ENCODE peak calls at places on chromosomes 16 and 17, in eight cellular contexts. L, G, D, U, J, F, W and R are unnamed samples.

GRCh38 chr16:20851601-20852000 is 45.3 kb downstream of the REXO5 start:
- DNase-seq in G (no peak), L (no peak), D (peak), J (peak), U (no peak), W (peak), F (peak), R (no peak)

GRCh38 chr16:81261049-81261648 is 22.7 kb downstream of the BCO1 start:
- DNase-seq in W (peak), G (no peak), J (no peak), D (no peak), L (no peak), F (no peak), U (no peak), R (no peak)

GRCh38 chr16:2425825-2426430 is 3.3 kb upstream of the CCNF start:
- DNase-seq in W (no peak), D (no peak), J (no peak), F (no peak), L (no peak), U (no peak), G (no peak), R (no peak)

GRCh38 chr16:79632289-79632688 is 31.8 kb upstream of the MAF start:
- DNase-seq in W (no peak), U (no peak), L (no peak), F (no peak), J (peak), D (no peak), G (no peak), R (no peak)

GRCh38 chr17:82948081-82948511 is 108.3 kb upstream of the ZNF750 start:
- DNase-seq in J (no peak), D (peak), F (no peak), G (no peak), L (peak), U (no peak), W (no peak), R (no peak)

GRCh38 chr17:5592382-5592781 is 8.1 kb upstream of the NLRP1 start:
- DNase-seq in D (no peak), W (peak), U (no peak), F (no peak), L (no peak), J (no peak), G (no peak), R (no peak)

GRCh38 chr16:21167929-21168602 is 9.6 kb downstream of the LDAF1 start:
- DNase-seq in G (no peak), F (no peak), D (no peak), U (no peak), J (no peak), L (no peak), W (no peak), R (no peak)

GRCh38 chr16:80680839-80681238 is 123.6 kb downstream of the CDYL2 start:
- DNase-seq in W (no peak), G (no peak), U (no peak), J (no peak), L (no peak), F (no peak), D (no peak), R (no peak)

GRCh38 chr17:76345377-76345945 is 8.3 kb downstream of the PRPSAP1 start:
- DNase-seq in U (no peak), L (no peak), J (no peak), D (no peak), G (no peak), W (no peak), F (no peak), R (no peak)

GRCh38 chr17:81829858-81830257 is 3.2 kb downstream of the MCRIP1 start:
- DNase-seq in J (no peak), G (no peak), W (no peak), F (no peak), U (no peak), L (no peak), D (no peak), R (no peak)

GRCh38 chr16:86772231-86772510 is 193.8 kb downstream of the FOXL1 start:
- DNase-seq in L (no peak), F (no peak), G (no peak), J (peak), U (no peak), D (no peak), W (no peak), R (no peak)

GRCh38 chr17:42284566-42284965 is 3.7 kb upstream of the STAT5A start:
- DNase-seq in L (no peak), D (no peak), F (peak), U (no peak), J (no peak), W (no peak), G (no peak), R (no peak)

GRCh38 chr17:45925311-45925710 is 31.0 kb downstream of the MAPT start:
- DNase-seq in G (no peak), F (no peak), L (no peak), U (no peak), D (no peak), J (no peak), W (no peak), R (no peak)

GRCh38 chr16:4511441-4512082 is 27.0 kb downstream of the CDIP1 start:
- DNase-seq in F (no peak), D (peak), G (no peak), W (peak), U (no peak), J (peak), L (peak), R (no peak)

GRCh38 chr16:70511833-70512232 is 11.5 kb downstream of the COG4 start:
- DNase-seq in G (no peak), F (peak), U (no peak), W (no peak), L (no peak), J (no peak), D (no peak), R (no peak)

GRCh38 chr17:75124041-75124818 is 7.3 kb downstream of the NT5C start:
- DNase-seq in J (peak), U (no peak), G (no peak), L (peak), D (peak), W (no peak), F (no peak), R (peak)

GRCh38 chr17:64240741-64241347 is 22.2 kb downstream of the TEX2 start:
- DNase-seq in L (no peak), U (no peak), W (no peak), J (peak), G (no peak), D (peak), F (no peak), R (no peak)

GRCh38 chr17:56475121-56475520 is 118.4 kb upstream of the NOG start:
- DNase-seq in D (no peak), F (no peak), W (no peak), L (no peak), U (no peak), J (no peak), G (no peak), R (no peak)

GRCh38 chr16:30009990-30010816 is 624 bp downstream of the DOC2A start:
- DNase-seq in F (no peak), W (no peak), D (no peak), U (no peak), J (no peak), L (no peak), G (no peak), R (no peak)

GRCh38 chr17:45260204-45260783 is 1.6 kb downstream of the SPATA32 start:
- DNase-seq in U (no peak), W (no peak), G (no peak), D (peak), F (no peak), L (no peak), J (no peak), R (no peak)

GRCh38 chr17:40311575-40311974 is 2.6 kb downstream of the RARA start:
- DNase-seq in L (peak), W (peak), J (no peak), U (no peak), G (peak), D (peak), F (peak), R (no peak)

GRCh38 chr16:67279296-67280089 is at the start of gene PLEKHG4:
- DNase-seq in F (no peak), G (peak), L (peak), U (peak), W (peak), J (peak), D (peak), R (peak)

GRCh38 chr16:10625595-10626357 is 45.4 kb upstream of the EMP2 start:
- DNase-seq in L (no peak), J (peak), U (no peak), G (no peak), W (no peak), D (no peak), F (no peak), R (no peak)
- TF ChIP-seq CTCF in L (no peak), J (no peak), U (no peak), G (no peak), W (no peak), D (no peak), F (no peak), R (no peak)

DNA sequence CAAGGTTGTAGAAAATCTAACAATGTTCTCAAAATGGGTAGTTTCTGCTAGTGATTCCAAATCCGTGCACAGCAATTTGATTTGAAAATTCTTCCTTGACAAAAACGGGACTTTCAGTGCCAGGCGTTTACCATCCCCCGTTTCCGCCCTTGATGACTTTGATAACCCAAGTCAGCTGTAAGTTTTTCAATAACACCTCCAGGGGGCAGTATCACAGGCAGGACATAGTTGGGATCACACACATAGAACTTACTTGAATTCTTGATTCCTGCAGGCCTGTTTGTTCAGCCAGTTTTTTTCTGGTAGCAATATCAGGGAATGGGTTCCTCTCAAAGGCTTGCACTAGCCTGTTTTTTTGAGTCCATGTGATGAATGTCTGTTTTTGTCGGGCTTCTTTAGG is 5.6 kb downstream of the DUXB start:
- DNase-seq in W (peak), D (no peak), U (no peak), G (no peak), F (no peak), L (no peak), J (no peak), R (no peak)
- TF ChIP-seq CTCF in W (peak), D (no peak), U (peak), G (no peak), F (no peak), L (no peak), J (peak), R (no peak)

DNA sequence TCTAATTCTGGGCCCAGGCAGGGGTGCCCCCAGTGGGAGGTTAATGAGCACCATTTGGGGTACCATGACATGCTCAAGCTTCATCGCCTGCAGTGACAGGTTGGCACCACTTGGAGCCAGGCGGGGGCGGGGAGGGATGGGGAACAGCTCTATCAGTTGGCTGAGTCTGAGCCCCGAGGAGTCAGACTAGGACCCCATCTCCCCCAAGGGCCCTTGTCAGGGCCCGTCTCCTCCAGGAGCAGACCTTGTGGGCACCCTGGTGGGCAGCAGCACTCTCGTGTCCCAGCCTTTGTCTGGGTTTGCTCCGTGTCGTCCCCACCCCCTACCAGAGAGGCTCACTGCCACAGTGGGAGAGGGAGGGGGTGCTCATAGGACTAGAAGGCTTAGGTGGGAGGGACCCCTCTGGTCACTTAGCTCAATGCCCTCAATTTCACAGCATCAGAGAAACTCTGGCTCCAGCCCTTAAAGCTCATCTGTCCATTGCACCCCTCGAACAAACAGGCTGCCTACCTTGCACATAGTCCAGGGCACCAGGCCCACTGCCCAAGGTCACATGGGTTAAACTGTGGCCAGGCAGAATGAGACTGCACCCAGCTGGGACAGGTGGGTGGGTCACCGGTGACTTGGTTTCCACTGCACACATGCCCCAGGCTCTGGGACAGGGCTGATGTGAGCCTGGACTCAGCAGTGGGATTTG is 4.1 kb downstream of the PPP1R9B start:
- DNase-seq in F (no peak), U (no peak), D (no peak), L (peak), J (no peak), G (no peak), W (no peak), R (no peak)
- TF ChIP-seq CTCF in F (no peak), U (peak), D (peak), L (no peak), J (peak), G (no peak), W (peak), R (no peak)

DNA sequence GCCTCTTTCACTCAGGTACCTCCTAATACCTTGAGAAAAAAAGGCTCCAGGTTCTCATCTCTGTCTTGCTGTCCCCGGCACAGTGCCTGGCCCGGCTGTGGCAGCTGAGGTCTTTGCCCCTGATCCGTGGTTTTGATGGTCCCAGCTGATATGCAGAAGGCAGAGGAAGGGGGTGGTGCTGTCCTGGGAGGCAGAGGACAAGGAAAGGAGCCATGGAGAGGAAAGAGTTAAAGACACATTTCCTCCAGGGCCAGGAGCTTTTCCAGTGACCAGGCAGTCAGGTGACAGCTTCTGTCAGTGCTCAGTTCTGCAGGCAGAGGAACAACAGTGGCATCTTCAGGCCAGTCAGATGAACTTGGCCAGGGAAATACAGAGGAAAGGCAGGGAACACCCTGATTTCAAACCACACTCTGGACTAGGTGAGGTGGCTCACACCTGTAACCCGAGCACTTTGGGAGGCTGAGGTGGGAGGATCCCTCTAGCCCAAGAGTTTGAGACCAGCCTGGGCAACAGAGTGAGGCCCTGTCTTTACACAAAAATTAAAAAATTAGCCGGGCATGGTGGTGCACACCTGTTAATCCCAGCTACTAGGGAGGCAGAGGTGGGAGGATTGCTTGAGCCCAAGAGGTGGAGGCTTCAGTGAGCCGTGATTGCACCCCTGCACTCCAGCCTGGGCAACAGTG is 3.3 kb upstream of the COG1 start:
- DNase-seq in J (peak), L (no peak), F (no peak), G (no peak), D (no peak), U (no peak), W (peak), R (no peak)
- TF ChIP-seq CTCF in J (peak), L (no peak), F (no peak), G (no peak), D (peak), U (peak), W (peak), R (no peak)